ENCODE peak calls at places on chromosomes 11 and 22, in eight cellular contexts. P is MM.1S, E is substantia nigra, I is NCI-H460, O is hepatic stellate cell, U is trophoblast cell, Q is amniotic stem cell, Z is HuH-7.5. G is an unnamed sample.

GRCh38 chr11:111359223-111360149 is 19.6 kb downstream of the POU2AF1 start:
- DNase-seq in P (no peak), E (no peak), I (no peak), O (no peak), U (no peak), Q (no peak), Z (no peak), G (no peak)

GRCh38 chr11:64285885-64286800 is 495 bp downstream of the GPR137 start:
- DNase-seq in P (peak), E (no peak), I (no peak), O (no peak), U (no peak), Q (no peak), Z (no peak), G (no peak)

GRCh38 chr11:34461215-34461614 is 22.5 kb downstream of the CAT start:
- DNase-seq in P (no peak), E (no peak), I (no peak), O (no peak), U (no peak), Q (no peak), Z (no peak), G (no peak)

GRCh38 chr22:30865656-30866055 is 102.9 kb downstream of the MORC2 start:
- DNase-seq in P (no peak), E (no peak), I (no peak), O (peak), U (no peak), Q (no peak), Z (peak), G (no peak)

GRCh38 chr11:44842219-44842618 is 108.5 kb downstream of the TP53I11 start:
- DNase-seq in P (no peak), E (no peak), I (no peak), O (peak), U (peak), Q (peak), Z (no peak), G (peak)

GRCh38 chr11:17652556-17652955 is 66.8 kb upstream of the MYOD1 start:
- DNase-seq in P (no peak), E (no peak), I (no peak), O (no peak), U (no peak), Q (no peak), Z (no peak), G (no peak)

GRCh38 chr22:19105867-19106802 is 16.1 kb downstream of the DGCR2 start:
- DNase-seq in P (no peak), E (no peak), I (no peak), O (no peak), U (no peak), Q (no peak), Z (no peak), G (no peak)

GRCh38 chr22:35344956-35345690 is 35.8 kb upstream of the HMOX1 start:
- DNase-seq in P (peak), E (no peak), I (no peak), O (no peak), U (no peak), Q (no peak), Z (no peak), G (no peak)

GRCh38 chr11:24886880-24887619 is 390.2 kb downstream of the LUZP2 start:
- DNase-seq in P (no peak), E (no peak), I (no peak), O (no peak), U (no peak), Q (no peak), Z (no peak), G (no peak)

GRCh38 chr22:49202226-49202625 is 625.4 kb downstream of the BRD1 start:
- DNase-seq in P (no peak), E (no peak), I (no peak), O (no peak), U (no peak), Q (no peak), Z (no peak), G (no peak)

GRCh38 chr22:21020802-21021429 is 6.0 kb downstream of the P2RX6 start:
- DNase-seq in P (no peak), E (no peak), I (no peak), O (peak), U (no peak), Q (no peak), Z (peak), G (no peak)

GRCh38 chr11:98616256-98616655 is 404.5 kb upstream of the CNTN5 start:
- DNase-seq in P (no peak), E (no peak), I (no peak), O (no peak), U (no peak), Q (no peak), Z (no peak), G (no peak)

GRCh38 chr11:75303544-75304224 is 47.8 kb downstream of the ARRB1 start:
- DNase-seq in P (no peak), E (peak), I (no peak), O (no peak), U (no peak), Q (no peak), Z (no peak), G (no peak)

GRCh38 chr11:128517457-128518230 is 69.7 kb downstream of the ETS1 start:
- DNase-seq in P (no peak), E (no peak), I (no peak), O (no peak), U (no peak), Q (no peak), Z (no peak), G (peak)

GRCh38 chr22:17773606-17774205 is 563 bp downstream of the BID start:
- DNase-seq in P (peak), E (no peak), I (no peak), O (peak), U (no peak), Q (no peak), Z (peak), G (no peak)

GRCh38 chr22:46411347-46411746 is 75.8 kb downstream of the TRMU start:
- DNase-seq in P (no peak), E (no peak), I (no peak), O (no peak), U (no peak), Q (no peak), Z (no peak), G (no peak)

GRCh38 chr11:104129138-104129537 is 34.8 kb downstream of the PDGFD start:
- DNase-seq in P (no peak), E (no peak), I (no peak), O (no peak), U (no peak), Q (no peak), Z (no peak), G (no peak)

GRCh38 chr11:11618973-11619435 is 2.8 kb downstream of the GALNT18 start:
- DNase-seq in P (no peak), E (no peak), I (no peak), O (no peak), U (no peak), Q (no peak), Z (no peak), G (no peak)

GRCh38 chr11:131811380-131811779 is 441.0 kb downstream of the NTM start:
- DNase-seq in P (no peak), E (no peak), I (no peak), O (no peak), U (no peak), Q (no peak), Z (no peak), G (no peak)

GRCh38 chr11:77252555-77253270 is 48.8 kb downstream of the GDPD4 start:
- DNase-seq in P (no peak), E (no peak), I (no peak), O (no peak), U (no peak), Q (no peak), Z (no peak), G (no peak)

GRCh38 chr11:68667511-68668253 is 16.7 kb upstream of the GAL start:
- DNase-seq in P (no peak), E (no peak), I (no peak), O (no peak), U (no peak), Q (no peak), Z (no peak), G (no peak)

GRCh38 chr11:62171261-62171723 is 18.7 kb upstream of the SCGB1D1 start:
- DNase-seq in P (peak), E (peak), I (peak), O (peak), U (peak), Q (peak), Z (peak), G (peak)

GRCh38 chr11:28343304-28344233 is 235.4 kb downstream of the METTL15 start:
- DNase-seq in P (no peak), E (no peak), I (peak), O (peak), U (no peak), Q (peak), Z (no peak), G (peak)

GRCh38 chr11:47616726-47617416 is 22.7 kb upstream of the C1QTNF4 start:
- DNase-seq in P (peak), E (no peak), I (peak), O (peak), U (no peak), Q (peak), Z (no peak), G (no peak)

G was measured in BJ.